ENCODE peak calls at places on chromosomes 1 and 21, in eight cellular contexts. E, M, S, H, A, I, W and U are unnamed samples.

GRCh38 chr1:110235839-110236682 is 25.9 kb downstream of the KCNC4 start:
- DNase-seq in W (no peak), M (no peak), I (no peak), E (no peak), H (no peak), S (no peak), A (no peak), U (no peak)

GRCh38 chr1:64623750-64624445 is 121.0 kb upstream of the RAVER2 start:
- DNase-seq in S (no peak), E (no peak), A (no peak), W (no peak), H (no peak), M (no peak), I (no peak), U (no peak)

GRCh38 chr1:25774921-25775774 is 24.8 kb upstream of the SELENON start:
- DNase-seq in M (no peak), H (peak; percentile 80), W (no peak), S (no peak), A (no peak), I (no peak), E (no peak), U (peak; percentile 67)

GRCh38 chr1:93411000-93411399 is 36.9 kb upstream of the FNBP1L start:
- DNase-seq in S (no peak), H (no peak), W (no peak), I (no peak), A (no peak), E (peak; percentile 86), M (no peak), U (no peak)

GRCh38 chr1:203871114-203871875 is 9.9 kb downstream of the SNRPE start:
- DNase-seq in M (peak; percentile 90), H (peak; percentile 72), A (no peak), E (peak; percentile 68), I (no peak), S (peak; percentile 69), W (peak; percentile 56), U (no peak)

GRCh38 chr1:93699676-93700168 is 18.1 kb upstream of the BCAR3 start:
- DNase-seq in I (no peak), W (no peak), H (peak; percentile 56), A (no peak), M (no peak), S (no peak), E (no peak), U (no peak)

GRCh38 chr1:29953938-29954337 is 717.6 kb downstream of the PTPRU start:
- DNase-seq in H (no peak), A (no peak), I (no peak), M (no peak), E (no peak), S (peak; percentile 26), W (no peak), U (no peak)

GRCh38 chr1:94025383-94026340 is 95.3 kb downstream of the ABCA4 start:
- DNase-seq in E (no peak), M (peak; percentile 68), A (no peak), I (no peak), W (peak; percentile 70), H (peak; percentile 48), S (no peak), U (no peak)

GRCh38 chr1:107135466-107135865 is 5.4 kb upstream of the NTNG1 start:
- DNase-seq in M (peak; percentile 72), I (no peak), H (peak; percentile 73), A (peak; percentile 15), E (peak; percentile 50), S (no peak), W (no peak), U (no peak)

GRCh38 chr1:33161061-33161681 is 20.7 kb downstream of the TRIM62 start:
- DNase-seq in S (peak; percentile 82), A (peak; percentile 42), M (peak; percentile 78), E (no peak), H (no peak), I (no peak), W (peak; percentile 27), U (no peak)

GRCh38 chr1:175715791-175716190 is 27.6 kb downstream of the TNR start:
- DNase-seq in W (no peak), H (no peak), I (no peak), A (no peak), E (no peak), S (no peak), M (no peak), U (no peak)

GRCh38 chr1:1230656-1231399 is 973 bp downstream of the SDF4 start:
- DNase-seq in W (no peak), E (no peak), A (no peak), S (no peak), I (no peak), M (no peak), H (no peak), U (no peak)

GRCh38 chr1:206115791-206116190 is 1.4 kb downstream of the AVPR1B start:
- DNase-seq in A (no peak), E (no peak), W (no peak), M (no peak), S (no peak), H (no peak), I (no peak), U (no peak)

GRCh38 chr1:153816283-153816904 is 41.2 kb downstream of the SLC27A3 start:
- DNase-seq in S (no peak), W (no peak), A (no peak), E (no peak), I (no peak), H (no peak), M (no peak), U (no peak)

GRCh38 chr21:18987515-18988026 is 584.0 kb upstream of the TMPRSS15 start:
- DNase-seq in I (no peak), S (no peak), A (no peak), H (no peak), E (no peak), M (no peak), W (no peak), U (no peak)

GRCh38 chr1:164982545-164982944 is 374.0 kb downstream of the LMX1A start:
- DNase-seq in S (no peak), A (no peak), E (peak; percentile 46), M (peak; percentile 12), I (no peak), W (no peak), H (no peak), U (no peak)

GRCh38 chr1:232982238-232982944 is 32.0 kb downstream of the NTPCR start:
- DNase-seq in W (no peak), E (no peak), I (peak; percentile 60), A (no peak), H (no peak), M (no peak), S (peak; percentile 10), U (no peak)

GRCh38 chr21:42515708-42516502 is 2.3 kb downstream of the SLC37A1 start:
- DNase-seq in A (no peak), S (peak; percentile 48), H (no peak), I (no peak), M (no peak), W (no peak), E (no peak), U (no peak)

GRCh38 chr1:205582471-205583291 is 49.1 kb downstream of the ELK4 start:
- DNase-seq in A (no peak), I (peak; percentile 34), W (no peak), S (peak; percentile 67), M (no peak), E (no peak), H (peak; percentile 38), U (no peak)

GRCh38 chr1:193264313-193265065 is 78.1 kb upstream of the B3GALT2 start:
- DNase-seq in S (no peak), A (no peak), M (no peak), W (no peak), E (no peak), I (no peak), H (no peak), U (no peak)

GRCh38 chr1:219088778-219089557 is 84.7 kb upstream of the LYPLAL1 start:
- DNase-seq in A (peak; percentile 61), E (no peak), M (no peak), H (no peak), I (peak; percentile 33), S (no peak), W (peak; percentile 57), U (no peak)

GRCh38 chr1:112396668-112397025 is 633 bp downstream of the CTTNBP2NL start:
- DNase-seq in S (no peak), A (no peak), I (no peak), W (no peak), M (peak; percentile 65), H (peak; percentile 20), E (no peak), U (no peak)

GRCh38 chr1:248590055-248590454 is 7.4 kb downstream of the OR2T10 start:
- DNase-seq in W (no peak), A (no peak), H (no peak), I (no peak), E (no peak), S (no peak), M (no peak), U (no peak)
- H3K9me3 ChIP-seq in W (no peaks in the 10 kb centered on the region), A (no peaks in the 10 kb centered on the region), H (no peaks in the 10 kb centered on the region), I (no peaks in the 10 kb centered on the region), E (no peaks in the 10 kb centered on the region), S (no peaks in the 10 kb centered on the region), M (peaks cover 52% of the 10 kb centered on the region), U (no peaks in the 10 kb centered on the region)

DNA sequence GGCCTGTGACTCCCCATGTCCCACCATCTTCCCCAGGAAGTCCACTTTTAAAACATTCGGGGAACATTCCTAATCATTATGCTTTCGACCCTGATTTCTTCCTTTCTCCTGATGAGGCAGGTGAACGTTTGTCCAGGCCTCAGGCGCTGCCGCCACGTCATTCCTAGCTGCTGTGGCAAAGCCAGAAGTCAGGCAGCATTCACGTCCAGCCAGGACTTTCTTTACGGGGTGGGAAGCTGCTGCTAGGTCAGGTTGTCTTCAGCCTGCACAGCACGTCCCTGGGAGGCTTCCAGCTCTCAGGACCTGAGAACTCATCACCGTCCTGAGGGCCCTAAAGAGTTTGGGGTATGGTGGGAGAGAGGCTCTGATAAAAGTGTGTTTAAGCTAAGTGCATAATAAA is 7.8 kb downstream of the KRTAP10-1 start:
- DNase-seq in I (no peak), A (no peak), W (no peak), E (no peak), S (peak; percentile 30), M (no peak), H (no peak), U (no peak)
- H3K9me3 ChIP-seq in I (no peaks in the 10 kb centered on the region), A (no peaks in the 10 kb centered on the region), W (no peaks in the 10 kb centered on the region), E (no peaks in the 10 kb centered on the region), S (no peaks in the 10 kb centered on the region), M (no peaks in the 10 kb centered on the region), H (no peaks in the 10 kb centered on the region), U (no peaks in the 10 kb centered on the region)

GRCh38 chr1:22158654-22159053 is 15.8 kb upstream of the WNT4 start:
- DNase-seq in W (no peak), I (no peak), A (no peak), S (no peak), H (no peak), E (no peak), M (no peak), U (no peak)
- H3K9me3 ChIP-seq in W (no peaks in the 10 kb centered on the region), I (no peaks in the 10 kb centered on the region), A (no peaks in the 10 kb centered on the region), S (no peaks in the 10 kb centered on the region), H (no peaks in the 10 kb centered on the region), E (no peaks in the 10 kb centered on the region), M (no peaks in the 10 kb centered on the region), U (no peaks in the 10 kb centered on the region)

DNA sequence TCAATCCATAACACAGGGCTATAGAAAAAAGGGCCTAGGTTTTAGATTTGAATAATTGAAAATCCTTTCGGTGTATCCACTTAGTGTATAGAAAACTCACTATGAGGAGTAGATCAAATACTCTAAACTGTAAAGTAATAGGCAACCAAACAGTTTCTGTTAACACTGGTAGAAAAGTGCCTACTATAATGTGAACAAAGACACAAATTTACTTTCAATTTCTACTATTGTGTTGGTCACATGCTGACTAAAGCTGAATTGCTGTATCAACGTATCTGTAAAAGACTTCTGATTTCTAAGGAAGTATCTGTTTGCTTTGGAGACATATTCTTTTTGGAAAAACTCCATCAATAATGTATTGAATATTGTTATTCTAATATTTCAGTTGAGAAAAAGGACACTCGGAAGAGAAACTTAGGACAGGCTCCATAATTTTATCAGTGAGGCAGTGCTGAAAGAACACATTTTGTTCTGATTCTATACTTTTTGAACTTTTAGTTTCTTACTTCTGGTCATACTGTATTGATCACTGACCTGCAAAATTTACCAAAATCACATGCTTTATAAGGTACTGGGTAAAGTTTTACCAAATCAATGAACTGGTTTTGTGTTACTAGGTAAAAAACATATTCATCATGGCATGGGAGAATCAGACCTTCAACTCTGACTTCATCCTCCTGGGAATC is at the start of gene OR2M5:
- DNase-seq in H (no peak), S (no peak), W (no peak), M (no peak), A (no peak), I (no peak), E (no peak), U (no peak)
- H3K9me3 ChIP-seq in H (no peaks in the 10 kb centered on the region), S (no peaks in the 10 kb centered on the region), W (no peaks in the 10 kb centered on the region), M (peaks cover 39% of the 10 kb centered on the region), A (no peaks in the 10 kb centered on the region), I (no peaks in the 10 kb centered on the region), E (no peaks in the 10 kb centered on the region), U (no peaks in the 10 kb centered on the region)